ENCODE peak calls at places on chromosomes 16 and 17, in ten cellular contexts. E is astrocyte, X is PC-9, N is DND-41, L is neural progenitor cell, T is H1, I is GM23338, B is PC-3, V is GM12878, A is GM23248. S is an unnamed sample.

GRCh38 chr17:41678411-41678906 is 10.2 kb upstream of the EIF1 start:
- DNase-seq in N (no peak), L (no peak), X (peak; percentile 80), I (no peak), T (no peak), A (no peak), E (no peak), V (peak; percentile 45), B (peak; percentile 30), S (no peak)

GRCh38 chr17:33974276-33974675 is 280.8 kb upstream of the CCL2 start:
- DNase-seq in X (no peak), N (no peak), V (no peak), A (no peak), T (no peak), I (no peak), B (no peak), L (no peak), E (no peak), S (no peak)

GRCh38 chr17:79075861-79076406 is 1.3 kb downstream of the ENGASE start:
- DNase-seq in N (no peak), E (no peak), X (no peak), L (no peak), T (no peak), V (no peak), I (no peak), A (no peak), B (no peak), S (no peak)

GRCh38 chr17:6069611-6070279 is 434 bp upstream of the WSCD1 start:
- DNase-seq in B (no peak), I (peak; percentile 21), V (no peak), N (no peak), E (no peak), A (no peak), L (no peak), T (peak; percentile 51), X (no peak), S (no peak)

GRCh38 chr16:81542609-81543570 is 98.3 kb downstream of the CMIP start:
- DNase-seq in T (no peak), B (no peak), N (no peak), X (no peak), L (no peak), I (no peak), A (no peak), V (no peak), E (no peak), S (no peak)

GRCh38 chr17:80698297-80698696 is 153.7 kb downstream of the RPTOR start:
- DNase-seq in A (no peak), T (no peak), V (no peak), N (no peak), E (no peak), I (no peak), X (no peak), B (no peak), L (peak; percentile 24), S (no peak)

GRCh38 chr17:65413390-65413789 is 148.1 kb downstream of the AXIN2 start:
- DNase-seq in V (no peak), B (no peak), L (no peak), X (no peak), E (no peak), A (no peak), I (no peak), N (no peak), T (no peak), S (no peak)

GRCh38 chr16:12688972-12689850 is 114.5 kb downstream of the CPPED1 start:
- DNase-seq in X (no peak), N (peak; percentile 93), A (no peak), I (no peak), V (no peak), B (no peak), L (no peak), E (no peak), T (no peak), S (no peak)

GRCh38 chr17:44664867-44665266 is 8.6 kb downstream of the MEIOC start:
- DNase-seq in N (no peak), X (no peak), B (no peak), I (no peak), L (no peak), E (no peak), T (no peak), V (no peak), A (no peak), S (no peak)

GRCh38 chr16:66705790-66706505 is 9.4 kb upstream of the CMTM4 start:
- DNase-seq in N (no peak), A (no peak), I (no peak), L (no peak), B (no peak), E (peak; percentile 37), T (no peak), X (no peak), V (no peak), S (no peak)

GRCh38 chr17:17782425-17783120 is 54.2 kb downstream of the SREBF1 start:
- DNase-seq in V (no peak), N (no peak), X (no peak), T (peak; percentile 77), E (no peak), A (peak; percentile 32), I (peak; percentile 61), L (peak; percentile 72), B (peak; percentile 16), S (no peak)
- TF ChIP-seq EZH2 in V (no peak), N (no peak), X (no peak), T (no peak), E (peak; percentile 25), A (no peak), I (no peak), L (no peak), B (no peak), S (no peak)

GRCh38 chr17:76537578-76538280 is at the start of gene CYGB:
- DNase-seq in T (no peak), A (peak; percentile 32), N (no peak), E (no peak), L (peak; percentile 70), V (no peak), I (peak; percentile 69), X (no peak), B (no peak), S (no peak)
- TF ChIP-seq EZH2 in T (no peak), A (peak; percentile 63), N (no peak), E (peak; percentile 72), L (peak; percentile 77), V (no peak), I (peak; percentile 54), X (no peak), B (no peak), S (no peak)

DNA sequence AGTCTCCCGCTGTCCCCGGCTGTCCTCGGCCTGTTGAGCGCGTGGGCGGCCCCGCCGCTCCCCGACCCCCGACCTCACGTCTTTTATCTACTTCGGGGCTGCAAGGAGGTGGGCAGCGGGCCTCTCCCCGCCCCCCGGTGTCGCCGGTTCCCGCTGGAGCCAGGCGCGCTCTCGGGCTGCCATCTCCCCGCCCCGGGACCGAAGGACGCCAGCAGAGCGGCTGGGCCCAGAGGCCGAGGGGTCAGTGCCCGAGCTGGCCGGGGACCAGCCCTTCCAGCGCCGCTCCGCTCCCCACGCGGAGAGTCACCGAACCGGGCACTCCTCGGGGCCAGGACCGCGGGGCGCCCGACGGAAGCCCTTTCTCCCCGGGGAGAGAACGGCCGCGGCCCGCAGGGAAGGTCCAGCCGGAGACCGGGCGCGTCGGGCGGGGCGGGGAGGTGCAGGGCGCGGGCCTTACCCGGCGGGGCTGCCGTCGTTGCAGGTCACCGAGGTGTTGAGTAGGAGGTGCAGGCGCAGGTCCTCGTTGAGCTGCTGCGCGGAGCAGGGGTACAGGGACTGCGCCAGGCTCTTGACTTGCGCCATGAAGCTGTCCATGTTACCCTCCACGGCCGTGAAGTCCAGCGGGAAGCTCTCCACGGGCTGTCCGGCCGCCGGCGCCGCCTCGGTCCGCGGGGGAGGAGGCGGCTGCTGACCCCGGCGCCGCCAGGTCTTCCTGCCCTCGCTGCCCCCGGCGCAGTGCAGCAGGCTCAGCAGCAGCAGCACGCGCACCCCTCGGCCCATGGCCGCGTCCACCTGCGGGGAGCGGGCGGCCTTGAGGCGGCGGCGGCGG is 643 bp downstream of the NOTUM start:
- DNase-seq in L (peak; percentile 51), I (peak; percentile 66), T (peak; percentile 68), X (no peak), N (no peak), E (no peak), B (no peak), V (no peak), A (no peak), S (no peak)
- TF ChIP-seq EZH2 in L (peak; percentile 100), I (peak; percentile 77), T (peak; percentile 95), X (no peak), N (no peak), E (peak; percentile 100), B (peak; percentile 98), V (no peak), A (peak; percentile 95), S (peak; percentile 46)

GRCh38 chr17:61401280-61402072 is 1.8 kb downstream of the TBX2 start:
- DNase-seq in N (no peak), V (no peak), I (no peak), A (peak; percentile 49), B (no peak), L (peak; percentile 21), T (peak; percentile 63), E (peak; percentile 31), X (no peak), S (no peak)
- TF ChIP-seq EZH2 in N (no peak), V (no peak), I (peak; percentile 97), A (no peak), B (no peak), L (peak; percentile 100), T (peak; percentile 100), E (no peak), X (no peak), S (no peak)

GRCh38 chr17:1939979-1940809 is 84.9 kb downstream of the RTN4RL1 start:
- DNase-seq in N (no peak), B (no peak), E (no peak), X (no peak), L (no peak), I (no peak), T (no peak), A (no peak), V (no peak), S (no peak)
- TF ChIP-seq EZH2 in N (no peak), B (no peak), E (no peak), X (no peak), L (no peak), I (no peak), T (no peak), A (no peak), V (no peak), S (no peak)

GRCh38 chr17:77957869-77958715 is at the start of gene TNRC6C:
- DNase-seq in V (peak; percentile 87), N (peak; percentile 100), I (peak; percentile 100), B (peak; percentile 97), X (no peak), A (peak; percentile 100), T (peak; percentile 99), E (peak; percentile 97), L (peak; percentile 100), S (peak; percentile 92)
- TF ChIP-seq EZH2 in V (no peak), N (no peak), I (no peak), B (peak; percentile 50), X (no peak), A (no peak), T (peak; percentile 45), E (no peak), L (peak; percentile 36), S (no peak)